ENCODE peak calls at places on chromosomes 3 and 15, in four cellular contexts. D, R, X and O are unnamed samples.
A peak's percentile ranks its signal among the peaks of the same experiment; 100 is the strongest.

GRCh38 chr3:97687734-97688133 is 76.8 kb upstream of the ARL6 start:
- DNase-seq in D (no peak), R (no peak), X (no peak), O (no peak)

GRCh38 chr3:124995460-124995994 is 60.3 kb downstream of the HEG1 start:
- DNase-seq in D (peak; percentile 66), R (peak; percentile 48), X (peak; percentile 25), O (peak; percentile 54)

GRCh38 chr3:120182613-120183524 is 88.6 kb upstream of the GSK3B start:
- DNase-seq in D (peak; percentile 50), R (no peak), X (no peak), O (no peak)

GRCh38 chr3:196519738-196520122 is 4.6 kb upstream of the SMCO1 start:
- DNase-seq in D (peak; percentile 22), R (no peak), X (no peak), O (no peak)

GRCh38 chr3:196518999-196519737 is 4.0 kb upstream of the SMCO1 start:
- DNase-seq in D (peak; percentile 64), R (peak; percentile 70), X (peak; percentile 51), O (peak; percentile 75)

GRCh38 chr15:64521726-64522164 is 61.4 kb downstream of the ZNF609 start:
- DNase-seq in D (peak; percentile 51), R (no peak), X (no peak), O (no peak)

GRCh38 chr3:142088522-142088921 is 60.8 kb downstream of the TFDP2 start:
- DNase-seq in D (no peak), R (no peak), X (no peak), O (no peak)

GRCh38 chr15:67126551-67127333 is 61.3 kb downstream of the SMAD3 start:
- DNase-seq in D (peak; percentile 69), R (no peak), X (no peak), O (no peak)

GRCh38 chr3:165476399-165477060 is 280.3 kb upstream of the SLITRK3 start:
- DNase-seq in D (no peak), R (no peak), X (no peak), O (no peak)

GRCh38 chr3:58025406-58025805 is 17.2 kb downstream of the FLNB start:
- DNase-seq in D (no peak), R (no peak), X (no peak), O (no peak)
- H3K27ac ChIP-seq in D (no peak overlapping the region), R (no peak overlapping the region), X (no peak overlapping the region), O (peak overlapping the region; percentile 57)

GRCh38 chr15:89142423-89142822 is 54.2 kb downstream of the ABHD2 start:
- DNase-seq in D (no peak), R (no peak), X (no peak), O (no peak)
- H3K4me1 ChIP-seq in D (peaks cover 7% of the 10 kb centered on the region), R (peaks cover 61% of the 10 kb centered on the region), X (peaks cover 3% of the 10 kb centered on the region), O (peaks cover 68% of the 10 kb centered on the region)

GRCh38 chr3:35651456-35651855 is 12.1 kb downstream of the ARPP21 start:
- DNase-seq in D (no peak), R (no peak), X (no peak), O (no peak)

GRCh38 chr3:35654471-35654870 is 15.1 kb downstream of the ARPP21 start:
- DNase-seq in D (no peak), R (no peak), X (no peak), O (no peak)

GRCh38 chr3:35653347-35653746 is 14.0 kb downstream of the ARPP21 start:
- DNase-seq in D (no peak), R (no peak), X (no peak), O (no peak)

GRCh38 chr3:35649405-35649804 is 10.1 kb downstream of the ARPP21 start:
- DNase-seq in D (no peak), R (no peak), X (no peak), O (no peak)

GRCh38 chr3:35651888-35652287 is 12.6 kb downstream of the ARPP21 start:
- DNase-seq in D (no peak), R (no peak), X (no peak), O (no peak)
- H3K27ac ChIP-seq in D (peak overlapping the region; percentile 4), R (no peak overlapping the region), X (no peak overlapping the region), O (no peak overlapping the region)

GRCh38 chr15:56538901-56539545 is 74.1 kb upstream of the MNS1 start:
- DNase-seq in D (no peak), R (no peak), X (no peak), O (no peak)

GRCh38 chr15:56528136-56528535 is 63.2 kb upstream of the MNS1 start:
- DNase-seq in D (no peak), R (no peak), X (no peak), O (no peak)

GRCh38 chr15:56537881-56538280 is 72.9 kb upstream of the MNS1 start:
- DNase-seq in D (no peak), R (no peak), X (peak; percentile 42), O (peak; percentile 45)

GRCh38 chr15:56532766-56533455 is 68.0 kb upstream of the MNS1 start:
- DNase-seq in D (peak; percentile 47), R (no peak), X (no peak), O (no peak)

DNA sequence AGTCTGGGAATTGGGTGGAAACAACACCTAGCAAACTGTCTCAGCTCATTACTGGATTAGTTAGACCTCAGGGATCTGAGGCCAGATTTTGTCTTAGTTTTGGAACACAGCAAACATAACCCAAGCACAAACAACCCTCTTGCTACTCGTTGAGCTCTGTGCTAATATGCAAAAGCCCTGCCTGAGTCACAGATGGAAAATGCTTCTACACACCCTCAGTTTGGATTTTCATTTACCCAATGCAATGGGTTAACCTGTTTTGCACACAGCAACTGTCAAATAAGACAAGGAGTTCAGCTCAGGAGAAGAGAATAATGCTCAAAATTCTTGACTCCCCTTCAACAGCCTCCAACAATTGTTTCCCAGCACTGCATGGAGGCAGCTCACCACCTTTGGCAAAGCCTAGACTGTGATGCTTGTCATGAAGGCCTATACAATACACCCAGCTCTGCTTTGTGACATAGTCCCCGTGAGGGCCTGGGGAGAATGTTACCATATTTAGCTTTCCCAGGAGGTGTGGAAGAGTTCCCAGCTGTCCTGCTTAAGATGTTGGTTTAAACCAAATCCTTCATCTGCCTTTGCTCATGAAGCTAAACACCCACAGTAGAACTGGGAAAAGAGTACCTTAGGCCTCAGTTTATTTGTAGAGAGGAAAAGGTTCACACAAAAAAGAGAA is 68.9 kb upstream of the MNS1 start:
- DNase-seq in D (no peak), R (no peak), X (no peak), O (no peak)
- H3K4me1 ChIP-seq in D (peaks cover 2% of the 10 kb centered on the region), R (no peaks in the 10 kb centered on the region), X (peaks cover 11% of the 10 kb centered on the region), O (no peaks in the 10 kb centered on the region)

DNA sequence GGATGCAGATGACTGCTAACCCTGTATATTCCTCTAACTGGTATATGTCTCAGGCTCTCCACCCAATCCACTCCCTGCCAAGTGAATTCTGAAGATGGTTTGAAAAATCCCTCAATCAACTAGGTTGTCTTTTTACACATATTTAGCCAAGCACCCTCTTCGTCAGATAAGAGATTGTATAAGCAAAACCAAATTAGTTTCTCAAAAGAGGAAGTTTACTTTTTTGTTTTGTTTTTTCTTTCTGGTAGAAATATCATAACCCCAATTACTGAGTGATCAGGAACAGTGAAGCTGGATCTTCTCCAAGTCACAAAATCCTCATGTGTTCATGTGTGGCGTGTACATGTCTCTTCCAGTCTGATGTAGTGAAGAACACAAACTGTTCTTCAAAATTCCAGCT is 180.7 kb downstream of the FOXP1 start:
- DNase-seq in D (no peak), R (no peak), X (no peak), O (no peak)
- H3K27ac ChIP-seq in D (no peak overlapping the region), R (no peak overlapping the region), X (no peak overlapping the region), O (no peak overlapping the region)

GRCh38 chr3:37859354-37859753 is 2.3 kb upstream of the CTDSPL start:
- DNase-seq in D (no peak), R (no peak), X (no peak), O (no peak)
- H3K4me1 ChIP-seq in D (peaks cover 24% of the 10 kb centered on the region), R (peaks cover 38% of the 10 kb centered on the region), X (peaks cover 11% of the 10 kb centered on the region), O (peaks cover 14% of the 10 kb centered on the region)

GRCh38 chr3:123764642-123765041 is 119.5 kb downstream of the MYLK start:
- DNase-seq in D (peak; percentile 64), R (no peak), X (no peak), O (no peak)
- H3K27ac ChIP-seq in D (no peak overlapping the region), R (no peak overlapping the region), X (no peak overlapping the region), O (no peak overlapping the region)

GRCh38 chr3:71395470-71395869 is 188.1 kb downstream of the FOXP1 start:
- DNase-seq in D (no peak), R (no peak), X (no peak), O (no peak)
- H3K4me1 ChIP-seq in D (peaks cover 5% of the 10 kb centered on the region), R (peaks cover 8% of the 10 kb centered on the region), X (peaks cover 83% of the 10 kb centered on the region), O (peaks cover 51% of the 10 kb centered on the region)

GRCh38 chr3:40055361-40055760 is 246.0 kb downstream of the MYRIP start:
- DNase-seq in D (no peak), R (no peak), X (no peak), O (no peak)
- H3K27ac ChIP-seq in D (peak overlapping the region; percentile 2), R (no peak overlapping the region), X (no peak overlapping the region), O (no peak overlapping the region)